ENCODE peak calls at places on chromosomes 1 and 21, in four cellular contexts. One of them, this sample, is unnamed.

GRCh38 chr1:89550995-89551394 is 26.4 kb downstream of the LRRC8B start:
- DNase-seq in BE2C: no peak
- DNase-seq in HepG2: no peak
- DNase-seq in mammary epithelial cell: no peak
- DNase-seq in this sample: no peak

GRCh38 chr1:153549741-153550397 is 811 bp upstream of the S100A3 start:
- DNase-seq in BE2C: no peak
- DNase-seq in HepG2: no peak
- DNase-seq in mammary epithelial cell: peak; percentile 6
- DNase-seq in this sample: no peak

GRCh38 chr1:15056515-15057285 is 96.8 kb upstream of the TMEM51 start:
- DNase-seq in BE2C: no peak
- DNase-seq in HepG2: no peak
- DNase-seq in mammary epithelial cell: peak; percentile 37
- DNase-seq in this sample: no peak

GRCh38 chr1:212149566-212149965 is 114.0 kb downstream of the DTL start:
- DNase-seq in BE2C: no peak
- DNase-seq in HepG2: no peak
- DNase-seq in mammary epithelial cell: no peak
- DNase-seq in this sample: no peak

GRCh38 chr1:208270679-208271111 is 26.5 kb upstream of the PLXNA2 start:
- DNase-seq in BE2C: no peak
- DNase-seq in HepG2: no peak
- DNase-seq in mammary epithelial cell: no peak
- DNase-seq in this sample: no peak

GRCh38 chr1:198577444-198577843 is 37.0 kb upstream of the ATP6V1G3 start:
- DNase-seq in BE2C: no peak
- DNase-seq in HepG2: no peak
- DNase-seq in mammary epithelial cell: peak; percentile 72
- DNase-seq in this sample: no peak

GRCh38 chr1:97505816-97506215 is 415.0 kb downstream of the DPYD start:
- DNase-seq in BE2C: no peak
- DNase-seq in HepG2: no peak
- DNase-seq in mammary epithelial cell: no peak
- DNase-seq in this sample: no peak

GRCh38 chr1:229229721-229230135 is 41.2 kb upstream of the RAB4A start:
- DNase-seq in BE2C: no peak
- DNase-seq in HepG2: peak; percentile 62
- DNase-seq in mammary epithelial cell: no peak
- DNase-seq in this sample: no peak

GRCh38 chr1:172670791-172671190 is 11.9 kb downstream of the FASLG start:
- DNase-seq in BE2C: no peak
- DNase-seq in HepG2: no peak
- DNase-seq in mammary epithelial cell: no peak
- DNase-seq in this sample: no peak

DNA sequence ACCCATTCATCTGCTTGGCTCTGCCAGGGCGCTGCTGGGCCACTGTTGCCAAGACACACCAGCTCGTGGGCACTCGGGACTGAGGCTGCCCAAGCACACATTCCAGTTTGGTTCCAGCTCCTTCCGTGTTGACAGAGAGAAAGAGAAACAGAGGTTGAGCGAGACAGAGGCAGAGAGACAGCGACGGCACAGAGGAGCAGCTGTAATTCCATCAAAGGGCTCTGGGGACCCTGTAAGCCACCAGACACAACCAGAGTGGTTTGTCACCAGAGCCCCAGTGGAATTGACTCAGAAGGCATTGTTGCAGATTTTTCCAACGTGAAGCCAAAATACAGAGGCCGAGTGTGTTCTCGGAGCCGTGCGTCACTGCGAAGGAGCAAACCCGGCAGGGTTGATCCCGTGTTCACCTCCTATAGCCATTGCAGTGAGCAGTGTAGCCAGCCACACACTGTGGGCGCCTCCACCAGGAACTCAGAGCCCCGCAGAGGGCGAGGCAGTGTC is 33.5 kb downstream of the SYF2 start:
- DNase-seq in BE2C: peak; percentile 57
- DNase-seq in HepG2: peak; percentile 54
- DNase-seq in mammary epithelial cell: peak; percentile 21
- DNase-seq in this sample: no peak
- TF ChIP-seq CTCF in BE2C: peak; percentile 35
- TF ChIP-seq CTCF in HepG2: no peak
- TF ChIP-seq CTCF in mammary epithelial cell: no peak
- TF ChIP-seq CTCF in this sample: no peak

GRCh38 chr1:183630748-183631147 is 4.8 kb downstream of the ARPC5 start:
- DNase-seq in BE2C: no peak
- DNase-seq in HepG2: no peak
- DNase-seq in mammary epithelial cell: no peak
- DNase-seq in this sample: no peak
- H3K4me3 ChIP-seq in BE2C: no peak overlapping the region
- H3K4me3 ChIP-seq in HepG2: no peak overlapping the region
- H3K4me3 ChIP-seq in mammary epithelial cell: no peak overlapping the region
- H3K4me3 ChIP-seq in this sample: no peak overlapping the region

GRCh38 chr1:204480515-204480914 is 14.1 kb downstream of the PIK3C2B start:
- DNase-seq in BE2C: peak; percentile 60
- DNase-seq in HepG2: no peak
- DNase-seq in mammary epithelial cell: no peak
- DNase-seq in this sample: no peak
- H3K36me3 ChIP-seq in BE2C: no peaks in the 10 kb centered on the region
- H3K36me3 ChIP-seq in HepG2: no peaks in the 10 kb centered on the region
- H3K36me3 ChIP-seq in mammary epithelial cell: no peaks in the 10 kb centered on the region
- H3K36me3 ChIP-seq in this sample: peaks cover 2% of the 10 kb centered on the region

DNA sequence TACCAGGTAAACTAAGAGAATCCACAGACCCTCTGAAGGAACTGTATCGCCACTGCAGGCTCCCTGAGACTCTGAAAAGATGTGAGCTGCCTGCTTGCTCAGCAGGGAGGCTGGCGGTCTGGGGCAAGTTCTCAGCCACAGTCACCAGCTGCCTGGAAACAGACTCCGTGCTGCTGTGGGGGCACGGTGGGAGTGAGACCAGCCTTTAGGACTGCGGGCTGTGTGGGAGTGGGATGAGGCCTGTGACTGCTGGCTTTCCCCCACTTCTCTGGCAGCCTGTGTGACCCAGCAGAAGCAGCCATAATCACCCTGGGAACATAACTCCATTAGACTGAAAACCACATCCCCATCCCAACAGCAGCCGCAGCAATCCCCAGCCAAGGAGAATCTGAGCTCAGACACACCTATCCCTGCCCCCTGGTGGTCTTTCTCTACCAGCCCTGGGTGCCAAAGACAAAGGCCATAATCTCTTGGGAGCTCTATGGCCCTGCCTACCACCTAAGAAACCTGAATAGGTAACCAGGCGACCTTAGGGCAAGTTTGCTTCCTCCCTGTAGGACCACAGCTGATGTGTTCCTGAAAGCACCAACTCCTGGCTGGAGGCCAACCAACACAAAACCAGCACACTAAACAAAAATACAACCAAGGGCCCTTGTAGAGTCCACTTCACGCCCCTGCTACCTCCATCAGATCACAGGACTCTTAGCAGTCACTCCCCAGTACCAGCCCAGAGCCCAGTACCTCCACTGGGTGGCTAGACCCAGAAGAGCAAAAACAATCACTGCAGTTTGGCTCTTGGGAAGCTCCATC is 151.5 kb downstream of the SMYD3 start:
- DNase-seq in BE2C: peak; percentile 32
- DNase-seq in HepG2: no peak
- DNase-seq in mammary epithelial cell: no peak
- DNase-seq in this sample: no peak
- TF ChIP-seq CTCF in BE2C: peak; percentile 34
- TF ChIP-seq CTCF in HepG2: peak; percentile 17
- TF ChIP-seq CTCF in mammary epithelial cell: no peak
- TF ChIP-seq CTCF in this sample: no peak

DNA sequence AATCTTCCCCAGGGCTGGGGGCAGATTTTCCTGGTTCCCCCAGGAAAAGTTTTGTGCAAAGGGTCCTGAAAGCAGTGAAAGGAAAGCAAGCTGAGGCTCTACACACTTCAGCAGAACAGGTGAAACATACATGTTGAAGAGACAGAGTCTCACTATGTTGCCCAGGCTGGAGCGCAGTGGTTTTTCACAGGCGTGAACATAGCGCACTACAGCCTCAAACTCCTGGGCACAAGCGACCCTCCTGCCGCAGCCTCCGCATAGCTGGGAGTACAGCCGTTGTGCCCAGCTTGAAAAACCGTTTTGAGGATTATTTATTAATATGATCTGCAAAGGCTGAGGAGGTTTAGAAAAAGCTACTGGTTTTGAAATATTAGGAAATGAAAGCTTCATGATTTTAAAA is 11.8 kb downstream of the PRDM15 start:
- DNase-seq in BE2C: no peak
- DNase-seq in HepG2: no peak
- DNase-seq in mammary epithelial cell: no peak
- DNase-seq in this sample: no peak
- H3K4me3 ChIP-seq in BE2C: no peak overlapping the region
- H3K4me3 ChIP-seq in HepG2: no peak overlapping the region
- H3K4me3 ChIP-seq in mammary epithelial cell: no peak overlapping the region
- H3K4me3 ChIP-seq in this sample: no peak overlapping the region

DNA sequence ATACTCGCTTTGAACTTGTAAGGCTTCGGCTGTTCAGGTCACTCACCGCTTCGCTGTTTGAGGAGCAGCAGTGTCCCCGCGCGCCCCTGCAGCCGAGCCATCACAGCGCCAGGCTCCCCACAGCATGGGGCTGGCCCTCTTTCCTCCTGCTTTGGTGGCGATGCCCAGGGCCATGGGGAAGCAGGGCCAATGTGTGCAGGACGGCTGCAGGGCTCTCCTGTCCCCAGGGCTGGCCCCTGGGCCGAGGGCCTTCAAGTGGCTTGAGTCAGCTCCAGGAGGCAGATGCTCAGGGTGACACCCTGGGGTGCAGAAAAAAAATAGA is 38.5 kb upstream of the TRAPPC10 start:
- DNase-seq in BE2C: no peak
- DNase-seq in HepG2: no peak
- DNase-seq in mammary epithelial cell: no peak
- DNase-seq in this sample: no peak
- H3K36me3 ChIP-seq in BE2C: peaks cover 14% of the 10 kb centered on the region
- H3K36me3 ChIP-seq in HepG2: peaks cover 32% of the 10 kb centered on the region
- H3K36me3 ChIP-seq in mammary epithelial cell: no peaks in the 10 kb centered on the region
- H3K36me3 ChIP-seq in this sample: peaks cover 1% of the 10 kb centered on the region

GRCh38 chr1:28087614-28088167 is 719 bp downstream of the EYA3 start:
- DNase-seq in BE2C: no peak
- DNase-seq in HepG2: peak; percentile 18
- DNase-seq in mammary epithelial cell: peak; percentile 36
- DNase-seq in this sample: peak; percentile 19
- TF ChIP-seq CTCF in BE2C: no peak
- TF ChIP-seq CTCF in HepG2: peak; percentile 21
- TF ChIP-seq CTCF in mammary epithelial cell: peak; percentile 49
- TF ChIP-seq CTCF in this sample: no peak

DNA sequence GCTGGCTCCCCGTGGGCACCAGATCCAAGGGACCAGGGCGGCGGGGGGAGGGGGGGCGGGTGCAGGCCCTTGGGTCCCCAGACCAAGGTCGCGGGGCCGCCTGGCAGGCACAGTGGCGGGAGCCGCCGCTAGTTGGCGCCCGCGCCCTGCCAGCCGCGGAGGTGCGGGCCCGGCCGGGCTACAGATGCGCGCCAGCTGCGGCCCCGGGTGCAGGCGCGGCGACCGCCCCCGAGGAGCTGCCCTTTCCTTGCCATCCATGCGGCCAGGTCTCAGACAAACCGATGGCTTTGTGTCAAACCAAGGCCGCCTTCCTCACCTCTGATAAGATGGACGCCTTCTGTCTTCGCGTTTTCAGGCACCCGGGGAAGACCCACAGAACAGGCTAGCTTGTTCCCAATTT is 2.2 kb upstream of the RUNX3 start:
- DNase-seq in BE2C: peak; percentile 48
- DNase-seq in HepG2: no peak
- DNase-seq in mammary epithelial cell: no peak
- DNase-seq in this sample: peak; percentile 49
- H3K4me3 ChIP-seq in BE2C: no peak overlapping the region
- H3K4me3 ChIP-seq in HepG2: peak overlapping the region; percentile 61
- H3K4me3 ChIP-seq in mammary epithelial cell: no peak overlapping the region
- H3K4me3 ChIP-seq in this sample: no peak overlapping the region